ENCODE peak calls at places on chromosomes 3 and 15, in six cellular contexts. T is A549; L is lung; A is CD4-positive, alpha-beta memory T cell; Z is stimulated activated CD4-positive, alpha-beta T cell treated with anti-CD3 and anti-CD28 coated beads, Interleukin-4, amount 100 ng/mL, for 4 hours; E is fibroblast of the aortic adventitia. P is an unnamed sample.

GRCh38 chr3:117671707-117672318 is 962.2 kb downstream of the TUSC7 start:
- DNase-seq in T (no peak), L (peak; percentile 32), A (no peak), Z (no peak), E (peak; percentile 70), P (no peak)

GRCh38 chr15:62403164-62403809 is 238.2 kb upstream of the C2CD4B start:
- DNase-seq in T (peak; percentile 15), L (no peak), A (no peak), Z (no peak), E (peak; percentile 69), P (no peak)

GRCh38 chr3:9066141-9066540 is 102.9 kb upstream of the RAD18 start:
- DNase-seq in T (no peak), L (no peak), A (no peak), Z (no peak), E (peak; percentile 43), P (no peak)

GRCh38 chr3:56938545-56938944 is 121.9 kb upstream of the SPATA12 start:
- DNase-seq in T (no peak), L (no peak), A (no peak), Z (no peak), E (no peak), P (no peak)

GRCh38 chr3:189363856-189364255 is 192.1 kb downstream of the TPRG1 start:
- DNase-seq in T (no peak), L (no peak), A (no peak), Z (no peak), E (peak; percentile 85), P (no peak)

GRCh38 chr3:54733079-54733478 is 194.8 kb downstream of the LRTM1 start:
- DNase-seq in T (no peak), L (no peak), A (no peak), Z (no peak), E (no peak), P (no peak)

GRCh38 chr3:29275309-29275708 is 5.6 kb upstream of the RBMS3 start:
- DNase-seq in T (no peak), L (no peak), A (no peak), Z (no peak), E (peak; percentile 48), P (no peak)

GRCh38 chr3:138089091-138089490 is 26.3 kb downstream of the DZIP1L start:
- DNase-seq in T (peak; percentile 50), L (no peak), A (no peak), Z (no peak), E (peak; percentile 57), P (no peak)

GRCh38 chr3:196519738-196520122 is 4.6 kb upstream of the SMCO1 start:
- DNase-seq in T (no peak), L (no peak), A (no peak), Z (no peak), E (no peak), P (no peak)

GRCh38 chr15:48426047-48426446 is 94.8 kb downstream of the DUT start:
- DNase-seq in T (no peak), L (no peak), A (no peak), Z (no peak), E (no peak), P (no peak)

GRCh38 chr3:61808526-61808925 is 247.2 kb downstream of the PTPRG start:
- DNase-seq in T (no peak), L (no peak), A (no peak), Z (no peak), E (peak; percentile 89), P (no peak)